ENCODE peak calls at places on chromosomes 12 and 14, in four cellular contexts. X is HFFc6, C is H4, S is GM06990. U is an unnamed sample.
A peak's percentile ranks its signal among the peaks of the same experiment; 100 is the strongest.

GRCh38 chr12:107511292-107511691 is 174.3 kb upstream of the PWP1 start:
- DNase-seq in X (no peak), C (no peak), S (no peak), U (no peak)

GRCh38 chr14:103023881-103024473 is 33.4 kb downstream of the CDC42BPB start:
- DNase-seq in C (no peak), X (peak; percentile 40), S (no peak), U (no peak)

GRCh38 chr12:47509398-47509851 is 196.4 kb downstream of the RPAP3 start:
- DNase-seq in S (no peak), C (peak; percentile 10), X (peak; percentile 96), U (no peak)

GRCh38 chr14:77965919-77966435 is 166.1 kb downstream of the ADCK1 start:
- DNase-seq in X (no peak), S (peak; percentile 56), C (peak; percentile 36), U (no peak)

GRCh38 chr14:60151715-60152114 is 13.5 kb downstream of the DHRS7 start:
- DNase-seq in C (peak; percentile 83), X (peak; percentile 95), S (no peak), U (peak; percentile 44)

GRCh38 chr14:76257842-76258397 is 106.2 kb downstream of the GPATCH2L start:
- DNase-seq in C (no peak), S (no peak), X (no peak), U (no peak)

GRCh38 chr14:103267226-103267625 is 66.8 kb upstream of the EIF5 start:
- DNase-seq in S (no peak), X (no peak), C (no peak), U (no peak)

GRCh38 chr12:39610626-39611025 is 9.0 kb downstream of the ABCD2 start:
- DNase-seq in S (no peak), C (no peak), X (no peak), U (no peak)

GRCh38 chr12:48940181-48940580 is 14.9 kb upstream of the FKBP11 start:
- DNase-seq in S (no peak), C (no peak), X (no peak), U (no peak)

U was measured in colonic mucosa.